ENCODE peak calls at places on chromosomes 3 and 15, in seven cellular contexts. P is GM12891, B is glomerular endothelial cell, R is NCI-H69, N is AML-193, X is hepatocyte, Y is ureter. W is an unnamed sample.

GRCh38 chr3:148026009-148026588 is 616.9 kb downstream of the ZIC1 start:
- DNase-seq in P (no peak), B (no peak), R (no peak), N (no peak), X (no peak), Y (no peak), W (no peak)

GRCh38 chr3:134093906-134094305 is 64.2 kb upstream of the SLCO2A1 start:
- DNase-seq in P (no peak), B (no peak), R (no peak), N (no peak), X (no peak), Y (no peak), W (no peak)

GRCh38 chr15:43144512-43144911 is 11.1 kb downstream of the TMEM62 start:
- DNase-seq in P (no peak), B (no peak), R (no peak), N (no peak), X (no peak), Y (no peak), W (no peak)

GRCh38 chr3:52110502-52110901 is 43.7 kb downstream of the POC1A start:
- DNase-seq in P (no peak), B (no peak), R (no peak), N (no peak), X (no peak), Y (no peak), W (no peak)

GRCh38 chr3:175187586-175187985 is 328.5 kb downstream of the NAALADL2 start:
- DNase-seq in P (no peak), B (no peak), R (no peak), N (no peak), X (no peak), Y (no peak), W (no peak)

GRCh38 chr3:184471439-184471838 is 90.1 kb upstream of the EPHB3 start:
- DNase-seq in P (no peak), B (no peak), R (no peak), N (no peak), X (no peak), Y (no peak), W (no peak)

GRCh38 chr3:30199096-30199734 is 407.2 kb upstream of the TGFBR2 start:
- DNase-seq in P (no peak), B (peak; percentile 54), R (peak; percentile 67), N (peak; percentile 68), X (peak; percentile 86), Y (peak; percentile 67), W (peak; percentile 79)

GRCh38 chr3:189041482-189042090 is 130.2 kb upstream of the TPRG1 start:
- DNase-seq in P (peak; percentile 23), B (no peak), R (peak; percentile 77), N (peak; percentile 76), X (peak; percentile 44), Y (no peak), W (peak; percentile 81)

GRCh38 chr3:46670000-46670890 is 23.2 kb downstream of the ALS2CL start:
- DNase-seq in P (peak; percentile 5), B (no peak), R (no peak), N (no peak), X (no peak), Y (no peak), W (no peak)

GRCh38 chr3:195756935-195757302 is 36.1 kb downstream of the MUC20 start:
- DNase-seq in P (no peak), B (no peak), R (peak; percentile 74), N (no peak), X (no peak), Y (no peak), W (peak; percentile 25)

GRCh38 chr3:119794971-119795612 is 13.2 kb downstream of the NR1I2 start:
- DNase-seq in P (no peak), B (no peak), R (no peak), N (no peak), X (peak; percentile 86), Y (no peak), W (peak; percentile 50)

GRCh38 chr3:72485649-72486048 is 362.6 kb downstream of the SHQ1 start:
- DNase-seq in P (no peak), B (no peak), R (no peak), N (no peak), X (no peak), Y (no peak), W (no peak)

GRCh38 chr3:46576899-46577298 is 10.8 kb upstream of the LRRC2 start:
- DNase-seq in P (no peak), B (no peak), R (no peak), N (no peak), X (peak; percentile 52), Y (no peak), W (peak; percentile 71)

GRCh38 chr3:143216709-143217182 is 97.2 kb downstream of the CHST2 start:
- DNase-seq in P (no peak), B (no peak), R (no peak), N (peak; percentile 23), X (no peak), Y (no peak), W (no peak)

GRCh38 chr15:51696566-51696965 is 15.3 kb downstream of the SCG3 start:
- DNase-seq in P (no peak), B (no peak), R (no peak), N (no peak), X (no peak), Y (no peak), W (no peak)

GRCh38 chr3:123028233-123028828 is 768 bp upstream of the SEMA5B start:
- DNase-seq in P (peak; percentile 48), B (peak; percentile 20), R (peak; percentile 66), N (peak; percentile 82), X (peak; percentile 75), Y (peak; percentile 48), W (peak; percentile 92)

GRCh38 chr3:64824281-64824980 is 136.6 kb upstream of the ADAMTS9 start:
- DNase-seq in P (no peak), B (no peak), R (no peak), N (no peak), X (no peak), Y (no peak), W (no peak)

GRCh38 chr3:197363553-197364409 is 65.4 kb upstream of the DLG1 start:
- DNase-seq in P (no peak), B (peak; percentile 31), R (no peak), N (no peak), X (no peak), Y (no peak), W (no peak)

GRCh38 chr15:66707310-66708160 is 5.5 kb downstream of the SMAD6 start:
- DNase-seq in P (no peak), B (no peak), R (peak; percentile 95), N (no peak), X (peak; percentile 82), Y (peak; percentile 52), W (peak; percentile 94)

GRCh38 chr3:74643636-74644035 is 29.2 kb upstream of the CNTN3 start:
- DNase-seq in P (no peak), B (no peak), R (peak; percentile 65), N (no peak), X (peak; percentile 69), Y (peak; percentile 69), W (peak; percentile 63)

W was measured in left kidney.